ENCODE peak calls at places on chromosomes 13 and 19, in four cellular contexts. One of them, this sample, is unnamed.

GRCh38 chr19:49560358-49560900 is 19.9 kb downstream of the NOSIP start:
- DNase-seq in GM12891: no peak
- DNase-seq in HL-60: peak
- DNase-seq in K562: peak
- DNase-seq in this sample: no peak

GRCh38 chr19:55232284-55232597 is 3.7 kb upstream of the TMEM86B start:
- DNase-seq in K562: no peak
- DNase-seq in HL-60: no peak
- DNase-seq in GM12891: no peak
- DNase-seq in this sample: no peak

GRCh38 chr19:49641688-49642487 is at the start of gene SCAF1:
- DNase-seq in GM12891: peak
- DNase-seq in K562: peak
- DNase-seq in HL-60: peak
- DNase-seq in this sample: peak

GRCh38 chr19:20503536-20503935 is 62.0 kb downstream of the ZNF737 start:
- DNase-seq in K562: no peak
- DNase-seq in GM12891: no peak
- DNase-seq in HL-60: no peak
- DNase-seq in this sample: no peak

GRCh38 chr19:36140289-36141038 is 598 bp downstream of the CAPNS1 start:
- DNase-seq in HL-60: peak
- DNase-seq in K562: peak
- DNase-seq in GM12891: peak
- DNase-seq in this sample: no peak

GRCh38 chr13:39226359-39226758 is 188.1 kb downstream of the NHLRC3 start:
- DNase-seq in HL-60: no peak
- DNase-seq in GM12891: no peak
- DNase-seq in K562: no peak
- DNase-seq in this sample: no peak

GRCh38 chr13:34207334-34207733 is 389.4 kb downstream of the RFC3 start:
- DNase-seq in K562: no peak
- DNase-seq in GM12891: no peak
- DNase-seq in HL-60: no peak
- DNase-seq in this sample: no peak

GRCh38 chr13:44231786-44232516 is 141.7 kb upstream of the SERP2 start:
- DNase-seq in K562: no peak
- DNase-seq in GM12891: no peak
- DNase-seq in HL-60: no peak
- DNase-seq in this sample: no peak

GRCh38 chr19:36378625-36379509 is at the start of gene ZFP14:
- DNase-seq in GM12891: peak
- DNase-seq in K562: peak
- DNase-seq in HL-60: peak
- DNase-seq in this sample: peak

GRCh38 chr19:35090160-35090794 is 25.3 kb upstream of the FXYD3 start:
- DNase-seq in HL-60: peak
- DNase-seq in K562: peak
- DNase-seq in GM12891: peak
- DNase-seq in this sample: no peak
- TF ChIP-seq SPI1 in HL-60: no peak
- TF ChIP-seq SPI1 in K562: no peak
- TF ChIP-seq SPI1 in GM12891: no peak
- TF ChIP-seq SPI1 in this sample: no peak

DNA sequence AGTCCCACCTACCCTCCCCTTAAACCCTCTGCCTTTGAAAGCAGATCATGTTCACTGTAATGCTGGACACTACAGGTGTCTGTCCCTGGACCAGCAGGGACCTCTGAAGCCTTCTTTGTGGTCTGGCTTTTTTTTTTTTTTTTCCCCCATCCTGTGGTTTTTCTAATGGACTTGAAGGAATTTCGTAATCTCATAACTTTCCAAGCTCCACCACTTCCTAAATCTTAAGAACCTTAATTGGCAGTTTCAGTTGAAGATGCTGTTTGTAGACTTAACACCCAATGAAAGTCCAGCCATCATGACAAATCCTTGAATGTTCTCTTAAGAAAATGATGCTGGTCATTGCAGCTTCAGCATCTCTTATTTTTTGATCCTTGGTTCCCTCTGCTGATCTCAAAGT is 45.0 kb upstream of the LRCH1 start:
- DNase-seq in GM12891: no peak
- DNase-seq in K562: no peak
- DNase-seq in HL-60: peak
- DNase-seq in this sample: no peak
- TF ChIP-seq SPI1 in GM12891: no peak
- TF ChIP-seq SPI1 in K562: no peak
- TF ChIP-seq SPI1 in HL-60: peak
- TF ChIP-seq SPI1 in this sample: no peak

DNA sequence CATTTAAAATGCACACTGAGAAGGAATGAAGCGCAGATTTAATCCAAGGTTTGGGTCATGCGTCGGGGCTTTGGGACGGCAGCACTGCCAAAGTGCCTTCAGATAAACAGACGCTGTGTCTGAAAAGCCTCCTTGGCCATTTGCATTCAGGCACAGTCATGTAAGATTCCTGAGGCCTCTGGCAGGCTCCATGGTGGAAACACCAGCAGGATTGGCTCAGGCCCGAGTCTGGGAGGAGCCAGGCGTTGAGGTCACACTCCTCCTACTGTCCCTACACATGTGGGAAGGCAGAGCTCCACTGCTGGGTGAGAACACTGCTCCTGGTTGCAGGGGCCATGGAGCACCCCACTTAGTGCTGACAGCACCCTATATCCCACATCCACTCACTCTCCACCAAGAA is 113.3 kb upstream of the KL start:
- DNase-seq in K562: no peak
- DNase-seq in GM12891: no peak
- DNase-seq in HL-60: no peak
- DNase-seq in this sample: no peak
- TF ChIP-seq SPI1 in K562: no peak
- TF ChIP-seq SPI1 in GM12891: no peak
- TF ChIP-seq SPI1 in HL-60: no peak
- TF ChIP-seq SPI1 in this sample: no peak

GRCh38 chr19:18831524-18832330 is at the start of gene UPF1:
- DNase-seq in GM12891: peak
- DNase-seq in HL-60: peak
- DNase-seq in K562: peak
- DNase-seq in this sample: no peak

GRCh38 chr19:18833849-18834643 is 2.3 kb downstream of the UPF1 start:
- DNase-seq in K562: no peak
- DNase-seq in HL-60: no peak
- DNase-seq in GM12891: no peak
- DNase-seq in this sample: no peak

GRCh38 chr19:18830488-18830887 is 1.3 kb upstream of the UPF1 start:
- DNase-seq in HL-60: no peak
- DNase-seq in GM12891: no peak
- DNase-seq in K562: no peak
- DNase-seq in this sample: no peak

GRCh38 chr19:18833141-18833476 is 1.4 kb downstream of the UPF1 start:
- DNase-seq in HL-60: no peak
- DNase-seq in GM12891: no peak
- DNase-seq in K562: no peak
- DNase-seq in this sample: no peak

GRCh38 chr19:18832331-18833140 is 777 bp downstream of the UPF1 start:
- DNase-seq in HL-60: peak
- DNase-seq in K562: peak
- DNase-seq in GM12891: no peak
- DNase-seq in this sample: no peak
- TF ChIP-seq SPI1 in HL-60: no peak
- TF ChIP-seq SPI1 in K562: no peak
- TF ChIP-seq SPI1 in GM12891: no peak
- TF ChIP-seq SPI1 in this sample: no peak

GRCh38 chr19:33941133-33941532 is 144.5 kb downstream of the KCTD15 start:
- DNase-seq in K562: no peak
- DNase-seq in GM12891: no peak
- DNase-seq in HL-60: no peak
- DNase-seq in this sample: no peak
- TF ChIP-seq SPI1 in K562: no peak
- TF ChIP-seq SPI1 in GM12891: no peak
- TF ChIP-seq SPI1 in HL-60: no peak
- TF ChIP-seq SPI1 in this sample: no peak

This sample was measured in GM12878.